ENCODE peak calls at places on chromosomes 4 and X, in nine cellular contexts. O is Right ventricle myocardium superior, N is fibroblast of the aortic adventitia, M is NCI-H446, Q is midbrain, Z is pancreas, L is aorta, F is hippocampal formation, U is retina. A is an unnamed sample.

GRCh38 chr4:57020467-57021101 is 41.9 kb downstream of the POLR2B start:
- DNase-seq in O (no peak), N (peak; percentile 87), M (no peak), Q (no peak), Z (no peak), L (no peak), F (no peak), U (no peak), A (no peak)

GRCh38 chr4:184705692-184706091 is 28.2 kb downstream of the CENPU start:
- DNase-seq in O (no peak), N (no peak), M (no peak), Q (no peak), Z (no peak), L (no peak), F (no peak), U (no peak), A (no peak)

GRCh38 chrX:107775000-107775733 is 420 bp downstream of the TSC22D3 start:
- DNase-seq in O (no peak), N (peak; percentile 2), M (no peak), Q (no peak), Z (no peak), L (no peak), F (no peak), U (no peak), A (no peak)

GRCh38 chr4:123784626-123785025 is 388.0 kb downstream of the SPRY1 start:
- DNase-seq in O (no peak), N (no peak), M (no peak), Q (no peak), Z (no peak), L (no peak), F (no peak), U (no peak), A (no peak)

GRCh38 chr4:5885733-5886132 is 7.2 kb downstream of the CRMP1 start:
- DNase-seq in O (no peak), N (no peak), M (no peak), Q (no peak), Z (no peak), L (no peak), F (no peak), U (no peak), A (no peak)

GRCh38 chrX:23631136-23631535 is 36.2 kb upstream of the PRDX4 start:
- DNase-seq in O (no peak), N (no peak), M (no peak), Q (no peak), Z (no peak), L (no peak), F (no peak), U (no peak), A (no peak)

GRCh38 chrX:133365886-133366611 is 49.2 kb downstream of the GPC4 start:
- DNase-seq in O (no peak), N (peak; percentile 46), M (no peak), Q (no peak), Z (no peak), L (no peak), F (no peak), U (no peak), A (no peak)

GRCh38 chrX:49262603-49263002 is 1.9 kb downstream of the FOXP3 start:
- DNase-seq in O (no peak), N (no peak), M (no peak), Q (no peak), Z (no peak), L (no peak), F (no peak), U (no peak), A (no peak)

GRCh38 chrX:12987900-12988594 is 13.1 kb downstream of the TMSB4X start:
- DNase-seq in O (no peak), N (no peak), M (no peak), Q (no peak), Z (no peak), L (no peak), F (no peak), U (no peak), A (no peak)

GRCh38 chr4:3168029-3168428 is 80.9 kb upstream of the MSANTD1 start:
- DNase-seq in O (no peak), N (peak; percentile 59), M (no peak), Q (no peak), Z (no peak), L (no peak), F (no peak), U (no peak), A (no peak)

GRCh38 chrX:153667931-153668396 is 5.6 kb downstream of the PNCK start:
- DNase-seq in O (peak; percentile 90), N (peak; percentile 84), M (peak; percentile 85), Q (peak; percentile 88), Z (peak; percentile 89), L (peak; percentile 94), F (peak; percentile 75), U (peak; percentile 83), A (peak; percentile 75)

GRCh38 chrX:69102805-69103204 is 62.4 kb downstream of the PJA1 start:
- DNase-seq in O (no peak), N (no peak), M (peak; percentile 12), Q (no peak), Z (no peak), L (no peak), F (no peak), U (no peak), A (no peak)

GRCh38 chrX:1321689-1322088 is 14.9 kb upstream of the IL3RA start:
- DNase-seq in O (peak; percentile 14), N (no peak), M (no peak), Q (no peak), Z (no peak), L (no peak), F (no peak), U (no peak), A (no peak)

GRCh38 chr4:121096174-121096573 is 23.8 kb upstream of the NDNF start:
- DNase-seq in O (no peak), N (no peak), M (no peak), Q (no peak), Z (no peak), L (no peak), F (no peak), U (no peak), A (no peak)

GRCh38 chrX:110795645-110796510 is at the start of gene CHRDL1:
- DNase-seq in O (peak; percentile 49), N (no peak), M (peak; percentile 2), Q (no peak), Z (peak; percentile 72), L (peak; percentile 76), F (peak; percentile 3), U (peak; percentile 75), A (no peak)

GRCh38 chr4:136706942-136707341 is 825.4 kb downstream of the PCDH18 start:
- DNase-seq in O (no peak), N (no peak), M (no peak), Q (no peak), Z (no peak), L (no peak), F (no peak), U (no peak), A (no peak)

GRCh38 chrX:151704023-151704663 is 8.9 kb downstream of the PRRG3 start:
- DNase-seq in O (no peak), N (peak; percentile 4), M (no peak), Q (no peak), Z (no peak), L (no peak), F (no peak), U (no peak), A (no peak)

GRCh38 chr4:39427477-39428119 is 20.9 kb downstream of the KLB start:
- DNase-seq in O (no peak), N (no peak), M (no peak), Q (no peak), Z (no peak), L (no peak), F (no peak), U (no peak), A (no peak)

GRCh38 chrX:2690856-2691542 is at the start of gene CD99:
- DNase-seq in O (peak; percentile 97), N (peak; percentile 82), M (no peak), Q (no peak), Z (peak; percentile 92), L (peak; percentile 96), F (no peak), U (peak; percentile 69), A (peak; percentile 49)

GRCh38 chrX:110053453-110053852 is 50.5 kb downstream of the TMEM164 start:
- DNase-seq in O (no peak), N (no peak), M (no peak), Q (no peak), Z (no peak), L (no peak), F (no peak), U (no peak), A (no peak)

GRCh38 chrX:21745756-21746155 is 12.2 kb downstream of the SMPX start:
- DNase-seq in O (peak; percentile 46), N (peak; percentile 47), M (peak; percentile 34), Q (peak; percentile 13), Z (peak; percentile 62), L (no peak), F (no peak), U (no peak), A (no peak)

GRCh38 chr4:185343726-185344581 is 51.8 kb downstream of the LRP2BP start:
- DNase-seq in O (no peak), N (peak; percentile 78), M (peak; percentile 56), Q (no peak), Z (no peak), L (no peak), F (no peak), U (no peak), A (no peak)

GRCh38 chr4:138405934-138406567 is 163.9 kb upstream of the SLC7A11 start:
- DNase-seq in O (no peak), N (peak; percentile 75), M (no peak), Q (no peak), Z (no peak), L (no peak), F (no peak), U (no peak), A (no peak)

GRCh38 chrX:17822351-17822750 is 38.7 kb downstream of the RAI2 start:
- DNase-seq in O (no peak), N (peak; percentile 31), M (no peak), Q (no peak), Z (no peak), L (no peak), F (no peak), U (no peak), A (no peak)